ENCODE peak calls at places on chromosomes 11 and 22, in seven cellular contexts. I is spleen, M is omental fat pad, N is fibroblast of the aortic adventitia, T is HFFc6, H is fibroblast of pulmonary artery, V is HFF-Myc. W is an unnamed sample.
A peak's percentile ranks its signal among the peaks of the same experiment; 100 is the strongest.

GRCh38 chr11:134409552-134410429 is 2.3 kb downstream of the B3GAT1 start:
- DNase-seq in M (no peak), V (no peak), H (no peak), T (no peak), I (peak; percentile 64), N (no peak), W (no peak)

GRCh38 chr22:17633217-17633997 is 4.9 kb upstream of the ATP6V1E1 start:
- DNase-seq in T (peak; percentile 88), I (no peak), V (no peak), H (peak; percentile 73), M (no peak), N (peak; percentile 95), W (no peak)

GRCh38 chr22:36235585-36235984 is 3.7 kb downstream of the APOL2 start:
- DNase-seq in I (no peak), N (no peak), H (no peak), M (no peak), T (no peak), V (no peak), W (no peak)

GRCh38 chr11:119316017-119316728 is 757 bp downstream of the MCAM start:
- DNase-seq in M (no peak), T (no peak), V (no peak), H (no peak), N (no peak), I (no peak), W (no peak)

GRCh38 chr11:67282155-67282875 is 6.8 kb upstream of the ANKRD13D start:
- DNase-seq in N (no peak), M (no peak), I (peak; percentile 76), V (no peak), T (no peak), H (no peak), W (no peak)

GRCh38 chr11:20021212-20021611 is 139.1 kb downstream of the DBX1 start:
- DNase-seq in M (no peak), H (no peak), N (no peak), V (no peak), I (no peak), T (no peak), W (no peak)

GRCh38 chr22:46002757-46003270 is 25.9 kb upstream of the WNT7B start:
- DNase-seq in N (no peak), T (peak; percentile 81), I (peak; percentile 68), M (no peak), V (no peak), H (peak; percentile 38), W (no peak)

GRCh38 chr11:2523821-2524391 is 79.1 kb downstream of the KCNQ1 start:
- DNase-seq in N (no peak), T (no peak), H (no peak), I (peak; percentile 66), V (no peak), M (peak; percentile 20), W (no peak)

GRCh38 chr11:17389205-17389956 is 922 bp upstream of the KCNJ11 start:
- DNase-seq in M (peak; percentile 59), V (no peak), N (no peak), I (peak; percentile 94), T (no peak), H (peak; percentile 13), W (peak; percentile 88)

GRCh38 chr22:27825174-27825573 is 23.6 kb upstream of the MN1 start:
- DNase-seq in T (no peak), I (no peak), H (no peak), V (no peak), M (no peak), N (no peak), W (no peak)

GRCh38 chr22:27815826-27816530 is 14.4 kb upstream of the MN1 start:
- DNase-seq in H (no peak), N (no peak), T (no peak), I (no peak), V (no peak), M (no peak), W (no peak)

GRCh38 chr22:27816552-27816951 is 15.0 kb upstream of the MN1 start:
- DNase-seq in T (no peak), V (no peak), M (no peak), I (no peak), N (no peak), H (no peak), W (no peak)

GRCh38 chr22:27823221-27823620 is 21.7 kb upstream of the MN1 start:
- DNase-seq in H (no peak), M (no peak), I (no peak), N (no peak), T (no peak), V (no peak), W (no peak)

GRCh38 chr22:27820896-27821866 is 19.6 kb upstream of the MN1 start:
- DNase-seq in T (no peak), N (no peak), I (no peak), H (no peak), V (no peak), M (no peak), W (no peak)
- TF ChIP-seq CTCF in T (no peak), N (no peak), I (no peak), H (no peak), V (no peak), M (no peak), W (no peak)

DNA sequence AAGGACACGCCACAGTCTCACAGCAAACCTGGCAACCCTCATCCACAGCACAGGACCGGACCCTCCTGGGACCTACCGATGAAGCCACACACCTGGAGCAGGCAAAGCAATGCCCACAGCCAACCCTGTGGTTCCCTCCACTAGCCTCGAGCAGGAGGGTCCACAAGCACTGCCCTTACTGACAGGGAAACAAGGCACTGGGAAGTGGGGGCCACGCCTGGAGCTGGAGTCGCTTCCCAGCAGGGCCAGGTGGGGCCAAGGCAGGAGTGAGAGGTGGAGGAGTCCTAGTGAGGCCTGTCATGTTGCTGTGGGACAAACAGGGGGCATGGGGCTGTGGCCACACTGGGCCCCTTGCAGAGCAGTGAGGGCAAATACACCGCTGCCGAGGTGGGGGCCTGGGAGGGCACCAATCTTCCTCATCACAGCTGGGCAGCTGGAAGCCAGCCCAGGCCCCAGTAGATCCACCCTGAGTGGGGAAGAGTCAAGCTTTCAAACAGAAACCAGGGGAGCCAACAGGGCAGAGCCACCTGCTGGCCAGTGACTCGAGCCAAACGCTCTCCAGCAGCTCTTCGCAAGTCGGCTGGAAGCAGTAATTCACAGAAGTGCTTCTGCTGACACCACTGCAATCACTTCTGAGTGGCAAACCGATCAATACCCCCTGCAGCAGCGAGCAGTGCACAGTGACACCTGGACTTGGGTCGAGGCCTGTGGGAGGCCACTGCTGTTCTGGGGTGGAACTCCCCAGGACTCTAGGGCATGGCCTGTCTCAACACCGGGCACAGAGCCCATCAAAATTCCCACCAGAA is 13.7 kb downstream of the SULT4A1 start:
- DNase-seq in V (no peak), T (no peak), I (peak; percentile 63), H (peak; percentile 36), M (no peak), N (peak; percentile 47), W (no peak)
- TF ChIP-seq CTCF in V (peak; percentile 43), T (peak; percentile 69), I (no peak), H (peak; percentile 50), M (no peak), N (peak; percentile 52), W (no peak)

GRCh38 chr11:75811485-75811884 is 3.5 kb upstream of the UVRAG start:
- DNase-seq in N (no peak), T (no peak), I (no peak), V (no peak), H (no peak), M (no peak), W (no peak)
- TF ChIP-seq CTCF in N (no peak), T (no peak), I (no peak), V (no peak), H (no peak), M (no peak), W (no peak)

GRCh38 chr11:130675917-130676316 is 227.5 kb downstream of the ADAMTS15 start:
- DNase-seq in M (no peak), N (no peak), I (no peak), V (no peak), H (peak; percentile 26), T (peak; percentile 6), W (no peak)
- TF ChIP-seq CTCF in M (no peak), N (no peak), I (no peak), V (no peak), H (no peak), T (no peak), W (no peak)

GRCh38 chr11:108970221-108970991 is 305.5 kb downstream of the DDX10 start:
- DNase-seq in I (no peak), M (no peak), V (no peak), T (no peak), N (peak; percentile 60), H (peak; percentile 37), W (no peak)
- TF ChIP-seq CTCF in I (no peak), M (no peak), V (no peak), T (no peak), N (no peak), H (no peak), W (no peak)

GRCh38 chr11:124474079-124474478 is 28.6 kb upstream of the OR8B8 start:
- DNase-seq in T (no peak), V (no peak), I (no peak), M (no peak), H (no peak), N (no peak), W (no peak)

GRCh38 chr11:124467376-124468061 is 22.0 kb upstream of the OR8B8 start:
- DNase-seq in I (no peak), N (no peak), M (no peak), T (no peak), H (peak; percentile 89), V (no peak), W (no peak)

GRCh38 chr11:124474779-124475178 is 29.3 kb upstream of the OR8B8 start:
- DNase-seq in M (no peak), T (no peak), I (no peak), N (no peak), V (no peak), H (no peak), W (no peak)

GRCh38 chr11:124473476-124473875 is 28.0 kb upstream of the OR8B8 start:
- DNase-seq in T (no peak), M (no peak), V (no peak), I (no peak), N (no peak), H (no peak), W (no peak)

GRCh38 chr11:124470516-124471231 is 25.2 kb upstream of the OR8B8 start:
- DNase-seq in M (no peak), N (peak; percentile 2), V (no peak), H (peak; percentile 88), T (no peak), I (no peak), W (no peak)
- TF ChIP-seq CTCF in M (no peak), N (no peak), V (no peak), H (no peak), T (no peak), I (no peak), W (no peak)